ENCODE peak calls at places on chromosomes 13 and 19, in seven cellular contexts. N is mesendoderm, F is mesenchymal stem cell, X is neuronal stem cell, B is H9, G is H1, C is trophoblast cell. W is an unnamed sample.

GRCh38 chr13:76830805-76831204 is 55.4 kb downstream of the KCTD12 start:
- DNase-seq in C (no peak), N (no peak), G (no peak), F (no peak), X (no peak), B (no peak), W (no peak)

GRCh38 chr13:28204043-28204442 is 65.7 kb downstream of the PAN3 start:
- DNase-seq in N (no peak), F (no peak), X (no peak), C (no peak), B (no peak), G (no peak), W (no peak)

GRCh38 chr19:55088021-55088451 is 12.4 kb downstream of the EPS8L1 start:
- DNase-seq in B (no peak), N (no peak), C (no peak), X (no peak), G (no peak), F (no peak), W (no peak)

GRCh38 chr13:44188257-44188656 is 185.4 kb upstream of the SERP2 start:
- DNase-seq in G (no peak), N (peak; percentile 29), F (peak; percentile 45), B (no peak), X (no peak), C (peak; percentile 91), W (peak; percentile 75)

GRCh38 chr19:54677217-54677616 is 14.4 kb downstream of the LILRB4 start:
- DNase-seq in N (no peak), X (no peak), B (no peak), G (no peak), F (no peak), C (no peak), W (no peak)

GRCh38 chr19:40539070-40539469 is 37.6 kb upstream of the SHKBP1 start:
- DNase-seq in C (no peak), N (peak; percentile 39), X (no peak), B (no peak), G (no peak), F (peak; percentile 18), W (no peak)

GRCh38 chr19:42469311-42470239 is 26.8 kb upstream of the CXCL17 start:
- DNase-seq in G (no peak), N (no peak), F (peak; percentile 36), X (no peak), C (peak; percentile 90), B (no peak), W (no peak)

GRCh38 chr19:53365899-53366493 is 491 bp downstream of the ZNF525 start:
- DNase-seq in C (peak; percentile 67), F (no peak), B (no peak), N (no peak), X (no peak), G (no peak), W (no peak)

GRCh38 chr19:47507924-47508553 is 6.8 kb downstream of the NAPA start:
- DNase-seq in N (peak; percentile 32), G (no peak), F (no peak), C (no peak), X (no peak), B (no peak), W (no peak)

GRCh38 chr13:65508745-65509144 is 1721.4 kb downstream of the PCDH9 start:
- DNase-seq in C (no peak), G (no peak), B (no peak), X (no peak), N (no peak), F (no peak), W (no peak)

GRCh38 chr19:47056416-47056815 is 8.0 kb upstream of the TMEM160 start:
- DNase-seq in F (no peak), N (no peak), G (no peak), C (no peak), X (no peak), B (no peak), W (no peak)

GRCh38 chr13:91087276-91087675 is 260.2 kb upstream of the MIR17HG start:
- DNase-seq in X (no peak), N (no peak), G (no peak), F (no peak), B (no peak), C (no peak), W (no peak)

GRCh38 chr19:7772752-7773291 is 9.8 kb downstream of the CLEC4M start:
- DNase-seq in N (peak; percentile 45), B (no peak), X (no peak), G (no peak), C (peak; percentile 78), F (peak; percentile 46), W (no peak)

GRCh38 chr13:75398072-75398471 is 83.9 kb downstream of the TBC1D4 start:
- DNase-seq in F (no peak), G (no peak), C (no peak), N (no peak), X (no peak), B (no peak), W (no peak)

GRCh38 chr13:80955487-80955886 is 614.6 kb upstream of the SPRY2 start:
- DNase-seq in G (no peak), X (no peak), N (no peak), F (no peak), C (no peak), B (no peak), W (no peak)

DNA sequence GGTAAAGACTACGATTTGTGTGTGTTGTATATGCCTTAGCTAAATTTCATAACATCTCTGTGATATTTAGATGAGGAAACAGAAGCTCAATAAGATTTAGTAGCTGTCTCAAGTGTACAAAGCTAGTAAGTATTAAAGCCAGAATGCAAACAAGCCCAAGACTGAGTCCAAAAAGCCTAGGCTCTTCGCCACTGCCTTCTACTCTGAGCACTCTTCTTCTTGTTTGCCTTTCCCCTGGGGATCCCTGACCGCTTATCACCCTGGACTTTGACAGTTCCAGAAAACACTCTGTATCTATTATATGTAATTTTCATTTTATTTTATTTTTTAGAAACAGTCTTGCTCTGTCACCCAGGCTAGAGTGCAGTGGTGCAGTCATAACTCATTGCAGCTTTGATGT is 5.8 kb downstream of the TM9SF2 start:
- DNase-seq in C (no peak), X (no peak), N (no peak), B (no peak), F (no peak), G (no peak), W (no peak)
- H2AK5ac ChIP-seq in C (no peak overlapping the region), X (no peak overlapping the region), N (no peak overlapping the region), B (no peak overlapping the region), F (no peak overlapping the region), G (no peak overlapping the region), W (no peak overlapping the region)

DNA sequence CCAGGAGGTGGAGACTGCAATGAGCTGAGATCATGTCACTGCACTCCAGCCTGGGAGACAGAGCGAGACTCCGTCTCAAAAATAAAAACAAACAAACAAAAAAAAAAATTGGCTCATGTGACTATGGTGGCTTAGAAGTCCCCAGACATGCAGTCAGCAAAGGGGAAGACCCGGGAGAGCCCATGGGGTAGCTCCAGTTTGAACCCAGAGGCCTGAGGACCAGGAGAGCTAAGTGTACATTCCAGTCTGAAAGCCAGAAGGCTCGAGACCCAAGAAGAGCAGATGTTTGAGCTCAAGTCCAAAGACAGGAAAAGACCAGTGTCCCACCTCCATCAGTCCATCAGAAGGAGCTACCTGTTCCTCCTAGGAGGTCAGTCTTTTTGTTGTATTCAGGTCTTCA is 175.2 kb downstream of the TSHZ3 start:
- DNase-seq in F (no peak), X (no peak), B (peak; percentile 4), C (no peak), N (no peak), G (no peak), W (no peak)
- H3K23ac ChIP-seq in F (no peak overlapping the region), X (no peak overlapping the region), B (no peak overlapping the region), C (no peak overlapping the region), N (no peak overlapping the region), G (no peak overlapping the region), W (no peak overlapping the region)

GRCh38 chr19:36031308-36031707 is 1.4 kb downstream of the CLIP3 start:
- DNase-seq in F (no peak), X (no peak), C (no peak), N (no peak), G (no peak), B (no peak), W (no peak)
- H2AK5ac ChIP-seq in F (no peak overlapping the region), X (no peak overlapping the region), C (no peak overlapping the region), N (no peak overlapping the region), G (no peak overlapping the region), B (no peak overlapping the region), W (no peak overlapping the region)

GRCh38 chr13:45194081-45194939 is 6.5 kb downstream of the KCTD4 start:
- DNase-seq in N (peak; percentile 74), B (peak; percentile 43), X (no peak), C (peak; percentile 51), G (no peak), F (no peak), W (peak; percentile 34)
- H3K23ac ChIP-seq in N (no peak overlapping the region), B (no peak overlapping the region), X (no peak overlapping the region), C (no peak overlapping the region), G (no peak overlapping the region), F (no peak overlapping the region), W (peak overlapping the region; percentile 24)

DNA sequence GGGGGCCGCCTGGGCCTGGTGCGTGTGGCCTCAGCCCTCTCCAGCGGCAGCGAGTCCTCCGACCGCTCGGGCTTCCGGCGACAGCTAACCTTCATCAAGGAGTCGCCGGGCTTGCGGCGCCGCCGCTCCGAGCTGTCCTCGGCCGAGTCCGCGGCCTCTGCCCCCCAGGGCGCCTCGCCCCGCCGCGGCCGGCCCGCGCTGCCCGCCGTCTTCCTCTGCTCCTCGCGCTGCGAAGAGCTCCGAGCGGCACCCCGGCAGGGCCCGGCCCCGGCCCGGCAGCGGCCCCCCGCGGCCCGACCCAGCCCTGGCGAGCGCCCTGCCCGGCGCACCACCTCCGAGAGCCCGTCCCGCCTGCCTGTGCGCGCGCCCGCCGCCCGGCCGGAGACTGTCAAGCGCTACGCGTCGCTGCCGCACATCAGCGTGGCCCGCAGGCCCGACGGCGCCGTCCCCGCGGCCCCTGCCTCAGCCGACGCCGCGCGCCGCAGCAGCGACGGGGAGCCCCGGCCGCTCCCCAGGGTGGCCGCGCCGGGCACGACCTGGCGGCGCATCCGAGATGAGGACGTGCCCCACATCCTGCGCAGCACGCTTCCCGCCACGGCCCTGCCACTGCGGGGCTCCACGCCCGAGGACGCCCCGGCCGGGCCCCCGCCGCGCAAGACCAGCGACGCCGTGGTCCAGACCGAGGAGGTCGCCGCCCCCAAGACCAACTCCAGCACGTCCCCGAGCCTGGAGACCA is 9.6 kb downstream of the C19orf25 start:
- DNase-seq in C (no peak), B (no peak), G (no peak), X (no peak), N (no peak), F (no peak), W (no peak)
- H2AK5ac ChIP-seq in C (no peak overlapping the region), B (no peak overlapping the region), G (no peak overlapping the region), X (peak overlapping the region; percentile 92), N (no peak overlapping the region), F (no peak overlapping the region), W (no peak overlapping the region)

W was measured in IMR-90.